ENCODE peak calls at places on chromosomes 1 and 21, in eight cellular contexts. G is activated T-cell treated with anti-CD3 and anti-CD28 coated beads for 24 hours; J is left cardiac atrium; N is left lung; U is progenitor cell of endocrine pancreas; R is activated CD4-positive, alpha-beta T cell treated with anti-CD3 and anti-CD28 coated beads, Interleukin-2, amount 50 U/mL, for 48 hours; K is adrenal gland; M is stimulated activated CD4-positive, alpha-beta T cell treated with anti-CD3 and anti-CD28 coated beads, Interleukin-4, amount 100 ng/mL, for 4 hours. V is an unnamed sample.

GRCh38 chr1:214581785-214582184 is 21.2 kb upstream of the CENPF start:
- DNase-seq in M (no peak), J (no peak), N (no peak), R (no peak), U (no peak), G (no peak), K (peak; percentile 34), V (no peak)

GRCh38 chr1:74422379-74423155 is 89.8 kb downstream of the LRRC53 start:
- DNase-seq in J (no peak), R (no peak), M (no peak), G (no peak), K (no peak), N (no peak), U (no peak), V (no peak)

GRCh38 chr21:20729376-20729775 is 268.8 kb upstream of the NCAM2 start:
- DNase-seq in R (no peak), G (no peak), K (no peak), N (no peak), M (no peak), U (no peak), J (no peak), V (no peak)

GRCh38 chr1:39759436-39759726 is 11.8 kb downstream of the OXCT2 start:
- DNase-seq in M (no peak), N (no peak), U (no peak), K (no peak), R (no peak), G (no peak), J (no peak), V (no peak)

GRCh38 chr1:9242338-9242969 is 7.9 kb downstream of the H6PD start:
- DNase-seq in M (no peak), U (no peak), J (peak; percentile 83), G (no peak), K (peak; percentile 96), N (peak; percentile 72), R (no peak), V (peak; percentile 76)

GRCh38 chr1:75969550-75969949 is 37.3 kb upstream of the ASB17 start:
- DNase-seq in J (no peak), M (no peak), N (no peak), U (no peak), G (no peak), R (no peak), K (no peak), V (no peak)

GRCh38 chr1:201713093-201713810 is 115.7 kb upstream of the IPO9 start:
- DNase-seq in G (no peak), K (peak; percentile 98), M (no peak), U (no peak), J (peak; percentile 96), R (no peak), N (peak; percentile 95), V (peak; percentile 75)

GRCh38 chr1:91916046-91916445 is 30.1 kb upstream of the TGFBR3 start:
- DNase-seq in M (no peak), J (no peak), N (no peak), K (no peak), R (no peak), G (no peak), U (no peak), V (no peak)

GRCh38 chr1:19384772-19385187 is 72.7 kb downstream of the SLC66A1 start:
- DNase-seq in U (no peak), N (no peak), R (no peak), J (no peak), G (no peak), M (no peak), K (no peak), V (no peak)

GRCh38 chr21:31248598-31248997 is 95.5 kb downstream of the TIAM1 start:
- DNase-seq in N (no peak), G (no peak), M (no peak), J (no peak), U (no peak), K (no peak), R (no peak), V (no peak)

GRCh38 chr1:198465201-198466144 is 75.0 kb downstream of the ATP6V1G3 start:
- DNase-seq in K (no peak), J (no peak), U (no peak), R (no peak), M (no peak), G (no peak), N (no peak), V (no peak)

GRCh38 chr1:15685820-15686219 is 1.7 kb downstream of the PLEKHM2 start:
- DNase-seq in M (no peak), R (no peak), U (no peak), J (no peak), G (no peak), K (no peak), N (no peak), V (no peak)

GRCh38 chr1:61083799-61084385 is 1.5 kb downstream of the NFIA start:
- DNase-seq in G (no peak), U (no peak), K (no peak), J (no peak), M (no peak), R (no peak), N (no peak), V (no peak)

GRCh38 chr1:248823517-248824001 is 2.2 kb downstream of the SH3BP5L start:
- DNase-seq in U (no peak), N (no peak), M (no peak), R (no peak), G (no peak), J (no peak), K (no peak), V (no peak)

GRCh38 chr1:226641671-226642231 is 93.2 kb downstream of the STUM start:
- DNase-seq in R (no peak), U (no peak), G (no peak), J (no peak), K (peak; percentile 10), M (no peak), N (no peak), V (peak; percentile 42)

GRCh38 chr1:28898267-28898955 is 16.0 kb upstream of the EPB41 start:
- DNase-seq in K (peak; percentile 76), N (no peak), U (no peak), M (no peak), R (no peak), J (peak; percentile 44), G (no peak), V (no peak)

GRCh38 chr1:181341026-181341632 is 142.2 kb upstream of the CACNA1E start:
- DNase-seq in N (no peak), M (no peak), J (no peak), G (no peak), U (no peak), K (no peak), R (no peak), V (no peak)

GRCh38 chr21:26210614-26211013 is 40.0 kb upstream of the APP start:
- DNase-seq in R (no peak), J (no peak), U (no peak), N (no peak), M (no peak), G (no peak), K (no peak), V (no peak)

GRCh38 chr1:198019126-198019525 is 102.0 kb downstream of the LHX9 start:
- DNase-seq in G (no peak), J (no peak), U (no peak), R (no peak), N (no peak), K (no peak), M (no peak), V (no peak)

GRCh38 chr1:159177273-159177907 is 6.0 kb downstream of the CADM3 start:
- DNase-seq in U (peak; percentile 61), K (peak; percentile 32), G (no peak), N (no peak), J (no peak), R (peak; percentile 22), M (no peak), V (no peak)

GRCh38 chr1:93076268-93076667 is 2.8 kb upstream of the MTF2 start:
- DNase-seq in M (no peak), N (no peak), U (no peak), R (no peak), G (no peak), K (no peak), J (no peak), V (no peak)

GRCh38 chr21:34499116-34499515 is 12.9 kb downstream of the KCNE1 start:
- DNase-seq in R (no peak), N (no peak), U (no peak), M (no peak), J (no peak), G (no peak), K (no peak), V (no peak)

GRCh38 chr1:154745750-154746425 is 124.2 kb downstream of the KCNN3 start:
- DNase-seq in K (no peak), N (no peak), M (no peak), U (no peak), G (no peak), R (no peak), J (no peak), V (no peak)

GRCh38 chr1:12438349-12438924 is 179.6 kb downstream of the DHRS3 start:
- DNase-seq in U (no peak), G (no peak), R (peak; percentile 42), K (no peak), M (no peak), J (no peak), N (no peak), V (no peak)

GRCh38 chr1:237713886-237714285 is 176.8 kb downstream of the ZP4 start:
- DNase-seq in N (no peak), J (no peak), U (no peak), K (no peak), R (no peak), M (no peak), G (no peak), V (no peak)

GRCh38 chr1:167288390-167289062 is 67.8 kb downstream of the POU2F1 start:
- DNase-seq in U (no peak), R (no peak), G (no peak), N (no peak), K (no peak), M (no peak), J (no peak), V (no peak)

GRCh38 chr1:9128520-9129371 is at the start of gene GPR157:
- DNase-seq in U (peak; percentile 36), M (peak; percentile 83), J (peak; percentile 94), R (peak; percentile 80), G (peak; percentile 69), N (peak; percentile 95), K (peak; percentile 93), V (peak; percentile 97)

GRCh38 chr21:42125571-42126544 is 54.7 kb downstream of the UMODL1 start:
- DNase-seq in N (peak; percentile 61), U (no peak), G (no peak), J (no peak), R (no peak), K (no peak), M (no peak), V (no peak)

GRCh38 chr1:23103001-23103879 is 65.4 kb downstream of the LUZP1 start:
- DNase-seq in G (peak; percentile 33), M (no peak), N (no peak), R (no peak), K (no peak), U (no peak), J (no peak), V (no peak)

GRCh38 chr1:205258313-205259176 is 30.8 kb downstream of the TMCC2 start:
- DNase-seq in R (no peak), J (no peak), K (peak; percentile 91), U (no peak), M (no peak), N (no peak), G (no peak), V (no peak)

GRCh38 chr21:46156678-46157077 is 1.3 kb upstream of the FTCD start:
- DNase-seq in U (no peak), M (no peak), R (no peak), J (no peak), N (no peak), G (no peak), K (no peak), V (no peak)

GRCh38 chr1:55211456-55211855 is 3.7 kb downstream of the USP24 start:
- DNase-seq in U (no peak), G (no peak), N (no peak), K (no peak), M (no peak), R (no peak), J (no peak), V (no peak)

GRCh38 chr21:42635848-42636534 is 17.4 kb upstream of the PDE9A start:
- DNase-seq in R (no peak), J (no peak), G (no peak), U (no peak), M (no peak), K (no peak), N (no peak), V (no peak)

GRCh38 chr1:20725189-20726106 is 7.1 kb downstream of the SH2D5 start:
- DNase-seq in G (no peak), N (peak; percentile 28), J (no peak), M (no peak), K (peak; percentile 62), R (no peak), U (no peak), V (peak; percentile 45)